ENCODE peak calls at places on chromosome 14, in eight cellular contexts. K is testis, E is astrocyte of the spinal cord, T is AG09309, Q is fibroblast of the aortic adventitia, P is psoas muscle, H is heart left ventricle, B is foreskin fibroblast. R is an unnamed sample.

GRCh38 chr14:50859296-50859624 is 12.6 kb upstream of the ABHD12B start:
- DNase-seq in H (no peak), Q (no peak), B (no peak), K (no peak), E (no peak), T (no peak), P (no peak), R (no peak)

GRCh38 chr14:104086661-104087461 is 1.4 kb downstream of the ASPG start:
- DNase-seq in T (no peak), H (peak; percentile 37), P (no peak), K (no peak), E (no peak), B (no peak), Q (no peak), R (no peak)

GRCh38 chr14:34036319-34036761 is 85.5 kb upstream of the EGLN3 start:
- DNase-seq in E (no peak), H (no peak), B (no peak), P (no peak), K (no peak), Q (peak; percentile 58), T (no peak), R (no peak)

GRCh38 chr14:60723218-60724079 is 702 bp downstream of the SIX4 start:
- DNase-seq in K (peak; percentile 50), T (no peak), B (peak; percentile 42), H (peak; percentile 28), P (peak; percentile 81), E (peak; percentile 68), Q (peak; percentile 55), R (no peak)

GRCh38 chr14:80996049-80996901 is 40.9 kb downstream of the TSHR start:
- DNase-seq in B (peak; percentile 63), H (peak; percentile 26), Q (peak; percentile 90), E (peak; percentile 74), P (no peak), K (peak; percentile 53), T (peak; percentile 79), R (peak; percentile 34)

GRCh38 chr14:93747102-93747501 is 41.2 kb downstream of the PRIMA1 start:
- DNase-seq in H (no peak), Q (no peak), P (peak; percentile 43), E (no peak), K (no peak), T (no peak), B (no peak), R (no peak)

GRCh38 chr14:100559455-100559854 is 27.8 kb downstream of the BEGAIN start:
- DNase-seq in E (no peak), H (no peak), B (no peak), P (no peak), Q (no peak), T (no peak), K (no peak), R (no peak)

GRCh38 chr14:100339757-100340453 is 16.8 kb downstream of the SLC25A47 start:
- DNase-seq in H (no peak), B (no peak), P (no peak), K (peak; percentile 9), Q (no peak), T (no peak), E (no peak), R (no peak)

GRCh38 chr14:105088812-105089745 is 23.8 kb upstream of the GPR132 start:
- DNase-seq in B (no peak), K (peak; percentile 2), E (no peak), T (no peak), H (peak; percentile 23), P (no peak), Q (peak; percentile 16), R (no peak)

GRCh38 chr14:105919458-105920150 is 393.2 kb downstream of the TMEM121 start:
- DNase-seq in P (no peak), Q (no peak), H (no peak), K (no peak), E (no peak), B (no peak), T (no peak), R (no peak)

GRCh38 chr14:92426237-92426636 is 87.3 kb upstream of the RIN3 start:
- DNase-seq in K (no peak), Q (peak; percentile 76), P (no peak), E (peak; percentile 77), T (no peak), H (no peak), B (no peak), R (no peak)

GRCh38 chr14:79352026-79352425 is 859.3 kb downstream of the DIO2 start:
- DNase-seq in K (no peak), B (no peak), H (no peak), T (no peak), E (no peak), Q (peak; percentile 3), P (no peak), R (no peak)

GRCh38 chr14:98634043-98634820 is 637.8 kb downstream of the BCL11B start:
- DNase-seq in K (no peak), T (no peak), E (no peak), H (no peak), P (no peak), Q (no peak), B (no peak), R (no peak)

GRCh38 chr14:104230946-104231345 is 92.6 kb downstream of the KIF26A start:
- DNase-seq in B (no peak), E (no peak), K (no peak), Q (no peak), H (no peak), T (no peak), P (peak; percentile 36), R (no peak)

GRCh38 chr14:105168093-105168420 is 519 bp downstream of the JAG2 start:
- DNase-seq in H (no peak), T (no peak), B (no peak), Q (no peak), E (no peak), P (no peak), K (no peak), R (no peak)

GRCh38 chr14:55665067-55665700 is 85.2 kb downstream of the KTN1 start:
- DNase-seq in K (no peak), E (peak; percentile 37), T (no peak), Q (no peak), P (no peak), B (no peak), H (no peak), R (no peak)

DNA sequence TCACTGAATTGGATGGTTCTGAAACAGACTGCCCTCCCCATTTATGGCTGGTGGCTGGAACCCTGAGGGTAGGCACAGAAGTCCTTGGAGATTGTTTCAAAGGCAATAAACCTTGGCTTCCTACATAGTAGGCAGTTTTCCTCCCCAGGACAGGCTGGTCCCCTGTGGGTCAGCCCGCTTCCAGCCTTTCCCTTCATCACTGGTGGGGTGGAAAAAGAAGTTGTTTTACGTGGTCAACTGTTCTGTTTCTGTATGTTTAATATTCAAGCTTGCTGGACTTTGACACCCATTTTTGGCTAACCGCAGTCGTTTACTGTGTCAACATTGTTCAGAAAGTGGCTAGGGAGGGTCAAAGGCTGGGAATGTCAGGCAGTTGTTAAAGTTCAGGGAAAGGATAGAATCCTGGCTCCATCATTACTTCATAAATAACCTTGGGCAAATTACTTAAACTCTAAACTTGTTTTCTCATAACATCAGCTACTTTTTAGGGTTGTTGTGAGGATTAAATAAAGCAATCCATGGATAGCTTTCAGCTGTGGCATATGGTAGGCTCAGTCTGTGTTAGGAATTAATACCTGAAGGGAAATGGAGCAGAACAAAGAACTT is 2.4 kb downstream of the KLHDC2 start:
- DNase-seq in E (peak; percentile 47), P (no peak), Q (no peak), B (peak; percentile 10), K (no peak), H (no peak), T (no peak), R (no peak)
- H3K4me3 ChIP-seq in E (no peak overlapping the region), P (peak overlapping the region; percentile 95), Q (peak overlapping the region; percentile 4), B (peak overlapping the region; percentile 99), K (no peak overlapping the region), H (no peak overlapping the region), T (no peak overlapping the region), R (no peak overlapping the region)

GRCh38 chr14:37251778-37252177 is 54.0 kb downstream of the MIPOL1 start:
- DNase-seq in Q (no peak), H (no peak), T (no peak), K (no peak), B (no peak), E (no peak), P (no peak), R (no peak)
- TF ChIP-seq CTCF in Q (no peak), H (no peak), T (no peak), K (no peak), B (no peak), E (no peak), P (no peak), R (no peak)

DNA sequence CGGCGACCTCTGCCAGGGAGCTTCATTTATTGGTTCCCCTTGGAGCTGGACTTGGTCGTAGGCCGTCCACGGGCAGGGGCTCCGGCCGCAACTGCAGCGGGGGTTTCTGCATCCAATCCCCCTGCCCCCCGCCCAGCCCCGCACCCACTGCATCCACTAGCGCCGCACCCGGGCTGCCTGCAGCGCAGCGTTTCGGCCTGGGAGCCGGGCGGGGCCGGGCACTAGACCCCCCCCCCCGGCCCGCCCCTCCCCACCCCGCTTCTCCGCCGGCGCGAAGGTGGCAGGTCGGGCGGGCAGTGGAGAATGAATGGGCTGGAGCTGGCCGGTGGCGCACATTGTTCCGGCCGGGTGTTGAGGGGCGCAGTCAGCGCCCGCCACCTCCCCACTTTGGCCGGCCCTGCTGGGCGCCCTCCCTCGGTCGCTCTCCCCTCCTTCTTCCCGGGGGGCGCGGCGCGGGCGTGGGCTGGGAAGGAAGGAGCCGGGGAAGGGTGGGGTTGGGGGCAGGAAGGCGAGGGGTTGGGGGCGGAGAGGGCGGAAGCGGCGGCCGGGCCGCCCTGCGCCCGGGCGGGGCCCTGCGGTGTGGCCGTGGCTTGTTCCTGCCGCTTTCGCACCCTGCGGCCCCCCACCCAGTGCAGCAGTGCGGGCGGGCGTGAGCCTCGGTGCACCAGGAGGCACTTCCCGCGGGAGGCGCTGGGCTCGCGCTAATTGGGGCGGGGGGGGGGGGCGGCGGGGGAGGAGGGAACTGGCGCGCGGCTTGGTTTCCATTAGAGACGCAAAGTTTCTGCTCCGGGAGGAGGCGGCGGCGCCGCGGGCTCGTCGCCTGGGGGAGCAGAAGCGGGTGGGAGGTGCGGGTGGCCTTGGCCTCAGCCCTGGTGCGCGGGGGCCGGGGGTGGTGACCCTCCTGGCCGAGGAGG is 829 bp downstream of the CALM1 start:
- DNase-seq in K (peak; percentile 42), H (peak; percentile 86), T (no peak), E (peak; percentile 46), Q (no peak), P (peak; percentile 79), B (no peak), R (no peak)
- H3K4me3 ChIP-seq in K (peak overlapping the region; percentile 100), H (peak overlapping the region; percentile 98), T (peak overlapping the region; percentile 68), E (peak overlapping the region; percentile 98), Q (peak overlapping the region; percentile 97), P (peak overlapping the region; percentile 87), B (peak overlapping the region; percentile 75), R (peak overlapping the region; percentile 97)

GRCh38 chr14:64743061-64743460 is 38.8 kb downstream of the PLEKHG3 start:
- DNase-seq in T (no peak), P (no peak), Q (no peak), K (no peak), E (no peak), B (no peak), H (no peak), R (no peak)

GRCh38 chr14:64746298-64747250 is 42.4 kb downstream of the PLEKHG3 start:
- DNase-seq in H (no peak), Q (peak; percentile 25), E (peak; percentile 30), T (no peak), K (no peak), P (no peak), B (no peak), R (no peak)

GRCh38 chr14:64748521-64748920 is 44.3 kb downstream of the PLEKHG3 start:
- DNase-seq in B (no peak), E (no peak), H (no peak), T (no peak), P (no peak), Q (no peak), K (no peak), R (no peak)

GRCh38 chr14:64747327-64747726 is 43.1 kb downstream of the PLEKHG3 start:
- DNase-seq in B (no peak), K (no peak), E (no peak), H (no peak), P (no peak), T (no peak), Q (no peak), R (no peak)

GRCh38 chr14:64745511-64746041 is 41.4 kb downstream of the PLEKHG3 start:
- DNase-seq in T (no peak), B (no peak), K (no peak), Q (peak; percentile 48), P (peak; percentile 66), H (no peak), E (peak; percentile 32), R (no peak)
- TF ChIP-seq CTCF in T (no peak), B (no peak), K (no peak), Q (peak; percentile 19), P (no peak), H (peak; percentile 27), E (peak; percentile 28), R (no peak)